ENCODE peak calls at places on chromosomes 7 and 10, in nine cellular contexts. A is fibroblast of villous mesenchyme; H is renal cortical epithelial cell; T is OCI-M1; M is activated CD8-positive, alpha-beta T cell treated with anti-CD3 and anti-CD28 coated beads for 36 hours; L is heart left ventricle; I is progenitor cell of endocrine pancreas; K is substantia nigra; C is T-cell. X is an unnamed sample.

GRCh38 chr10:5629789-5630436 is 36.5 kb downstream of the ASB13 start:
- DNase-seq in L (peak), A (peak), C (peak), T (peak), I (peak), M (peak), K (peak), H (peak), X (peak)

GRCh38 chr10:68550747-68551411 is 9.3 kb upstream of the TET1 start:
- DNase-seq in T (peak), C (peak), H (peak), A (peak), M (peak), L (no peak), I (peak), K (peak), X (no peak)

GRCh38 chr10:102963237-102963886 is 45.3 kb downstream of the CNNM2 start:
- DNase-seq in T (peak), K (no peak), H (no peak), L (no peak), I (no peak), M (no peak), C (no peak), A (peak), X (no peak)

GRCh38 chr10:71246591-71247143 is 34.3 kb downstream of the UNC5B start:
- DNase-seq in A (no peak), T (peak), M (no peak), I (no peak), K (no peak), C (no peak), H (peak), L (peak), X (no peak)

GRCh38 chr7:36185092-36185491 is 32.0 kb downstream of the EEPD1 start:
- DNase-seq in A (no peak), M (no peak), L (no peak), K (no peak), H (no peak), T (no peak), C (no peak), I (no peak), X (no peak)

GRCh38 chr7:131843862-131844261 is 287.4 kb upstream of the PODXL start:
- DNase-seq in T (no peak), K (no peak), L (no peak), H (peak), A (peak), M (no peak), I (no peak), C (no peak), X (no peak)

GRCh38 chr7:83921798-83922607 is 272.6 kb downstream of the SEMA3A start:
- DNase-seq in A (peak), I (no peak), C (no peak), K (no peak), H (no peak), M (no peak), T (no peak), L (no peak), X (no peak)

GRCh38 chr7:153604-154003 is 38.8 kb upstream of the FAM20C start:
- DNase-seq in L (peak), A (no peak), M (no peak), H (no peak), C (no peak), T (no peak), I (no peak), K (no peak), X (no peak)

GRCh38 chr7:69067397-69067796 is 530.9 kb upstream of the AUTS2 start:
- DNase-seq in H (no peak), I (no peak), A (no peak), C (no peak), K (no peak), L (no peak), T (peak), M (peak), X (no peak)

GRCh38 chr10:125638555-125638954 is 44.4 kb downstream of the TEX36 start:
- DNase-seq in T (no peak), I (no peak), A (no peak), M (no peak), L (no peak), H (no peak), K (no peak), C (no peak), X (no peak)

GRCh38 chr7:127792528-127793342 is 140.7 kb downstream of the SND1 start:
- DNase-seq in C (peak), M (peak), H (no peak), T (peak), K (peak), L (no peak), A (no peak), I (peak), X (no peak)

GRCh38 chr10:113179270-113179669 is 229.2 kb downstream of the TCF7L2 start:
- DNase-seq in A (peak), M (no peak), I (no peak), H (no peak), C (no peak), K (no peak), T (no peak), L (peak), X (no peak)

GRCh38 chr10:121927361-121927840 is 430 bp downstream of the ATE1 start:
- DNase-seq in K (peak), M (peak), H (peak), I (no peak), C (no peak), A (no peak), L (peak), T (no peak), X (peak)

GRCh38 chr10:3091346-3091787 is 24.0 kb downstream of the PFKP start:
- DNase-seq in I (no peak), M (peak), L (no peak), A (peak), K (no peak), T (no peak), H (peak), C (no peak), X (no peak)

GRCh38 chr10:114239117-114239993 is at the start of gene VWA2:
- DNase-seq in C (no peak), M (peak), K (no peak), H (peak), A (no peak), T (no peak), L (peak), I (peak), X (no peak)

GRCh38 chr7:24948739-24949138 is 31.2 kb downstream of the OSBPL3 start:
- DNase-seq in H (peak), I (no peak), K (no peak), C (no peak), T (no peak), A (no peak), L (no peak), M (no peak), X (no peak)

GRCh38 chr10:16967000-16967865 is 150.0 kb upstream of the RSU1 start:
- DNase-seq in T (no peak), C (no peak), L (no peak), A (peak), M (peak), I (no peak), K (no peak), H (no peak), X (no peak)

GRCh38 chr10:110081914-110082313 is 74.1 kb downstream of the ADD3 start:
- DNase-seq in K (peak), A (no peak), L (no peak), M (no peak), H (peak), I (no peak), C (no peak), T (peak), X (no peak)

GRCh38 chr7:112398534-112398933 is 51.7 kb upstream of the IFRD1 start:
- DNase-seq in A (no peak), T (peak), I (no peak), K (no peak), C (no peak), M (no peak), H (no peak), L (no peak), X (no peak)

GRCh38 chr10:34824870-34825269 is 9.8 kb upstream of the PARD3 start:
- DNase-seq in L (no peak), C (no peak), T (no peak), K (no peak), A (no peak), H (no peak), I (no peak), M (no peak), X (no peak)